ENCODE peak calls at places on chromosomes 16 and 17, in four cellular contexts. M is K562, A is A549, S is HepG2. O is an unnamed sample.

GRCh38 chr17:50272246-50272645 is 2.0 kb upstream of the TMEM92 start:
- DNase-seq in M (no peak), A (no peak), S (no peak), O (peak; percentile 13)

GRCh38 chr17:48344241-48344640 is 85.8 kb downstream of the SKAP1 start:
- DNase-seq in M (no peak), A (no peak), S (no peak), O (no peak)

GRCh38 chr17:45577571-45578279 is 87.2 kb upstream of the PLEKHM1 start:
- DNase-seq in M (no peak), A (no peak), S (no peak), O (no peak)

GRCh38 chr16:62692685-62693084 is 656.4 kb upstream of the CDH8 start:
- DNase-seq in M (no peak), A (no peak), S (no peak), O (no peak)

GRCh38 chr17:29179232-29180036 is 764 bp downstream of the MYO18A start:
- DNase-seq in M (peak; percentile 97), A (peak; percentile 79), S (peak; percentile 89), O (peak; percentile 89)

GRCh38 chr16:51326131-51326856 is 175.2 kb upstream of the SALL1 start:
- DNase-seq in M (peak; percentile 15), A (peak; percentile 26), S (no peak), O (no peak)

GRCh38 chr16:22671301-22672076 is 142.5 kb upstream of the HS3ST2 start:
- DNase-seq in M (no peak), A (no peak), S (no peak), O (no peak)

GRCh38 chr16:68227183-68227793 is 8.6 kb downstream of the ESRP2 start:
- DNase-seq in M (no peak), A (no peak), S (no peak), O (no peak)

GRCh38 chr17:49556183-49556943 is 19.3 kb upstream of the NXPH3 start:
- DNase-seq in M (peak; percentile 83), A (peak; percentile 94), S (peak; percentile 65), O (peak; percentile 94)

GRCh38 chr17:41494524-41494923 is 4.8 kb upstream of the KRT36 start:
- DNase-seq in M (no peak), A (no peak), S (peak; percentile 13), O (no peak)

GRCh38 chr17:65557349-65558310 is 3.8 kb downstream of the AXIN2 start:
- DNase-seq in M (no peak), A (peak; percentile 82), S (peak; percentile 99), O (no peak)

GRCh38 chr17:6555331-6556120 is 829 bp downstream of the PITPNM3 start:
- DNase-seq in M (no peak), A (no peak), S (no peak), O (peak; percentile 71)

GRCh38 chr17:46158323-46159296 is 34.6 kb downstream of the KANSL1 start:
- DNase-seq in M (no peak), A (no peak), S (no peak), O (no peak)

GRCh38 chr16:67209565-67209964 is 10.6 kb downstream of the ELMO3 start:
- DNase-seq in M (no peak), A (no peak), S (no peak), O (no peak)

GRCh38 chr17:21573961-21574610 is 118.2 kb upstream of the KCNJ18 start:
- DNase-seq in M (peak; percentile 11), A (no peak), S (no peak), O (no peak)

GRCh38 chr17:36934144-36934758 is 3.0 kb upstream of the LHX1 start:
- DNase-seq in M (no peak), A (peak; percentile 55), S (no peak), O (peak; percentile 46)

GRCh38 chr17:17537311-17538099 is 41.3 kb upstream of the RASD1 start:
- DNase-seq in M (no peak), A (peak; percentile 47), S (no peak), O (no peak)

GRCh38 chr16:66306366-66307150 is 59.9 kb upstream of the CDH5 start:
- DNase-seq in M (no peak), A (no peak), S (no peak), O (no peak)

GRCh38 chr17:31394544-31394943 is 3.1 kb downstream of the RAB11FIP4 start:
- DNase-seq in M (peak; percentile 73), A (no peak), S (peak; percentile 56), O (peak; percentile 82)

GRCh38 chr16:3610698-3611144 is 685 bp downstream of the SLX4 start:
- DNase-seq in M (peak; percentile 42), A (no peak), S (no peak), O (no peak)

GRCh38 chr16:50986453-50986852 is 164.6 kb downstream of the SALL1 start:
- DNase-seq in M (no peak), A (no peak), S (no peak), O (no peak)

GRCh38 chr16:12767897-12768296 is 35.8 kb downstream of the CPPED1 start:
- DNase-seq in M (peak; percentile 45), A (no peak), S (no peak), O (no peak)

GRCh38 chr16:15966420-15967222 is 17.2 kb downstream of the ABCC1 start:
- DNase-seq in M (no peak), A (peak; percentile 94), S (no peak), O (no peak)

GRCh38 chr17:10805911-10806310 is 2.0 kb upstream of the TMEM238L start:
- DNase-seq in M (no peak), A (no peak), S (no peak), O (no peak)

GRCh38 chr17:19329839-19330238 is 32.7 kb downstream of the B9D1 start:
- DNase-seq in M (no peak), A (no peak), S (no peak), O (no peak)

GRCh38 chr17:28041844-28042656 is 427 bp upstream of the NLK start:
- DNase-seq in M (no peak), A (peak; percentile 35), S (no peak), O (no peak)

GRCh38 chr17:36671144-36671543 is 69.8 kb downstream of the MRM1 start:
- DNase-seq in M (no peak), A (no peak), S (no peak), O (no peak)

GRCh38 chr17:39923836-39924690 is 3.3 kb downstream of the ORMDL3 start:
- DNase-seq in M (no peak), A (no peak), S (peak; percentile 97), O (peak; percentile 27)

GRCh38 chr17:48878920-48879898 is 13.4 kb upstream of the ATP5MC1 start:
- DNase-seq in M (peak; percentile 81), A (peak; percentile 94), S (peak; percentile 80), O (peak; percentile 68)

DNA sequence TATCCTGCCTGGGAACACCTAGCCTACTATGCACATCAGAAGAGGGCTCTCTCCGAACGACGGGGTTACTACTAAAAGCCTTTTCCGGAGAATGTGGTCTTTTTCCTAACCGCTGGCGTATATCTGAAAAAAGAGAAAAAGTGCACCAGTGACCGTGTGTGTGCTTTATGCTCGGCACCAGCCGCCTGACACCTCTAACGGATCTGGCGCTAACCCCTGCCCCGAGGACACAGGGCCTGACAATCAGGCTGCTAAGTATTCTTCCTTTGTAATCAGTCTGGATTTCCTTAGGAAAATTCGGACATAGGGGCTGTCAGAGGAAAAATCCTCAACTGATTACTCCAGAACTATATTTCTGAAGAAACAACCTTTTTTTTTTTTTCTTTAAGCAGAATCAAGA is 13.4 kb upstream of the ITGAE start:
- DNase-seq in M (no peak), A (no peak), S (no peak), O (no peak)
- TF ChIP-seq JUN in M (no peak), A (no peak), S (no peak), O (no peak)

GRCh38 chr16:69881141-69881540 is 70.0 kb upstream of the CLEC18A start:
- DNase-seq in M (no peak), A (no peak), S (no peak), O (no peak)
- TF ChIP-seq ESRRA in M (no peak), A (no peak), S (no peak), O (no peak)

GRCh38 chr16:49576173-49576494 is 202.5 kb downstream of the C16orf78 start:
- DNase-seq in M (no peak), A (no peak), S (no peak), O (no peak)

GRCh38 chr16:49578435-49579024 is 204.9 kb downstream of the C16orf78 start:
- DNase-seq in M (no peak), A (no peak), S (no peak), O (no peak)

GRCh38 chr16:49576941-49577340 is 203.3 kb downstream of the C16orf78 start:
- DNase-seq in M (no peak), A (no peak), S (no peak), O (no peak)

GRCh38 chr16:49574826-49575225 is 201.2 kb downstream of the C16orf78 start:
- DNase-seq in M (no peak), A (no peak), S (no peak), O (no peak)

DNA sequence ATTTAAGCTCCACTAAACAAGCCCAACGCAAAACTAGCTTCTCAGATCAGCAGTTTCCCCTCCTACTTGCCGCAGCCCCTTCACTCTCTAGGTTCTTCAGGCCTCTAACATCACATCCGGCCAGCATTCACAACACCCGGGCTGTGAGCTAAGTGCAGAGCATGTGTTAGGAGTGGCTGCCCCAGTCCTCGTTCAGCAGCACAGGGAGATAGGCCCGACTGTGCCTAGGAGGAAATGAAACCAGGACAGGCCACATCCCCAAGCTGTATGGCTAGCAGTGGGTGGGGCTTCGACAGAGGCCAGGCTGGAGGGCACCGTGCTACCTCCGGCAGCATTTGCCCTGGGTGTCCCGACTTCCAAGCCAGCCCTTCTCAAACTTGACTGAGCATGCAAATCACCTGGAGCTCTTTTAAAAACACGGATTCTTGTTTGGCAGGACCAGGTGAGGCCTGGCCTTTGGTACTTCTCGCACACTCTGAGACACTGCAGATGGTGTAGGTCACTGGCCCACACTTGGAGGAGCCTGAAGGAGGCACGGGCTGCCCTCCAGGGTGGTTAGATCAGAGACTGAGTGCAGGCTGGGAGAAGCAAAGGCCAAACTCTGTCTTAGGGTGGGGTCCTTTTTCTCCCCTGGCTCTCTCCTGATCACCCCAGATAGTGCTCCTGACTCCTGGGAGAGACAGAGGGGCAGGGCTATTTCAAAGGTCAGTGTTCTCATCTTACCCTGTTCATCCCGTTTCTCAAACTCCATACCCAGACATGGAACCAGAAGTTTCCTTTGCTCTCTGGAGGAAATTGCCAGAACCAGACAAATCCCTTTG is 202.0 kb downstream of the C16orf78 start:
- DNase-seq in M (no peak), A (no peak), S (no peak), O (peak; percentile 35)
- TF ChIP-seq NR3C1 in M (no peak), A (no peak), S (no peak), O (no peak)

GRCh38 chr16:9521749-9522370 is 430.4 kb downstream of the HAPSTR1 start:
- DNase-seq in M (no peak), A (no peak), S (peak; percentile 36), O (no peak)
- TF ChIP-seq JUN in M (no peak), A (no peak), S (no peak), O (no peak)

GRCh38 chr17:81397314-81398169 is 2.3 kb downstream of the BAHCC1 start:
- DNase-seq in M (no peak), A (peak; percentile 79), S (peak; percentile 93), O (peak; percentile 83)

GRCh38 chr17:81398170-81398854 is 3.1 kb downstream of the BAHCC1 start:
- DNase-seq in M (no peak), A (peak; percentile 52), S (no peak), O (peak; percentile 56)

GRCh38 chr17:81399481-81400153 is 4.4 kb downstream of the BAHCC1 start:
- DNase-seq in M (peak; percentile 44), A (no peak), S (no peak), O (peak; percentile 33)

GRCh38 chr17:81400154-81400938 is 5.1 kb downstream of the BAHCC1 start:
- DNase-seq in M (peak; percentile 70), A (peak; percentile 64), S (no peak), O (peak; percentile 63)

GRCh38 chr17:81398855-81399451 is 3.7 kb downstream of the BAHCC1 start:
- DNase-seq in M (peak; percentile 58), A (no peak), S (no peak), O (no peak)
- TF ChIP-seq ESRRA in M (no peak), A (no peak), S (no peak), O (no peak)

GRCh38 chr17:38751144-38751802 is 1.3 kb upstream of the PSMB3 start:
- DNase-seq in M (peak; percentile 71), A (no peak), S (no peak), O (no peak)
- TF ChIP-seq NR3C1 in M (no peak), A (no peak), S (no peak), O (no peak)

O was measured in WTC11.